ENCODE peak calls at places on chromosome 20, in seven cellular contexts. R, Q, W, F, H, N and S are unnamed samples. For H3K4me1, the result is how much of the 10 kb centered on the place peaks cover.

GRCh38 chr20:64109390-64109747 is 2.0 kb upstream of the NPBWR2 start:
- DNase-seq in W (no peak), H (no peak), Q (no peak), F (no peak), R (no peak), N (no peak), S (no peak)

GRCh38 chr20:50121858-50122271 is 8.9 kb upstream of the UBE2V1 start:
- DNase-seq in N (no peak), H (no peak), W (no peak), Q (no peak), F (peak), R (peak), S (peak)

GRCh38 chr20:45080867-45081616 is 19.9 kb downstream of the KCNS1 start:
- DNase-seq in N (peak), R (no peak), F (no peak), Q (no peak), H (no peak), W (peak), S (peak)

GRCh38 chr20:46995561-46996142 is 101.0 kb downstream of the EYA2 start:
- DNase-seq in R (no peak), Q (no peak), H (peak), W (no peak), F (peak), N (no peak), S (no peak)

GRCh38 chr20:40176442-40176841 is 512.6 kb downstream of the MAFB start:
- DNase-seq in R (no peak), N (no peak), W (no peak), Q (no peak), F (no peak), H (no peak), S (no peak)

GRCh38 chr20:62025394-62025793 is 40.3 kb downstream of the TAF4 start:
- DNase-seq in H (no peak), Q (no peak), W (peak), R (no peak), N (no peak), F (no peak), S (no peak)

GRCh38 chr20:37522258-37523011 is 1.4 kb downstream of the NNAT start:
- DNase-seq in N (peak), W (peak), R (peak), Q (peak), H (no peak), F (peak), S (peak)

GRCh38 chr20:47093567-47093966 is 198.9 kb downstream of the EYA2 start:
- DNase-seq in N (peak), W (no peak), R (no peak), H (no peak), F (no peak), Q (no peak), S (no peak)

GRCh38 chr20:3924304-3925112 is 35.3 kb downstream of the PANK2 start:
- DNase-seq in N (no peak), F (no peak), H (no peak), Q (no peak), R (no peak), W (no peak), S (no peak)

GRCh38 chr20:25177890-25178321 is 17.6 kb upstream of the ENTPD6 start:
- DNase-seq in F (no peak), R (no peak), W (no peak), Q (no peak), H (no peak), N (no peak), S (no peak)

DNA sequence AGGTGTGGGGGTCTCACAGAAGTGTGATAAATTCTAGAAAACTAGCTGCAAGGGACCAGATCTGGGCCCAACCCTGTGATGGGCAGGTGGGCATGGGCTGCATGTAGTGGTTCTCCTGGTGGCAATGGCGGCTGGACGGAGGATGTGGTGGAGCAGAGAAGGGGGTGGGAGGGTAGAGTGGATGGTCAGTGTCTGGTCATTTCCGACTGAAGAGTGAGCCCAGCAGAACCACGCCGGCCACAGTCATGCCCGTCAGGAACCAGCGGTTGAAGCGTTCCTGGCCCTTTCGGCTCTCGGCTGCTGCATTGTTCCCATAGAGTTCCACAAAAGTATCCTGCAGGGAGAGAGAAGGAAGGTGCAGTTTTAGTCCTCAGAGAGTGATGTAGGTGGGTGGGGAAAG is 28.0 kb downstream of the COX4I2 start:
- DNase-seq in Q (no peak), W (no peak), R (no peak), F (no peak), H (no peak), N (no peak), S (no peak)
- H3K4me1 ChIP-seq in Q (under half), W (half or more), R (under half), F (under half), H (under half), N (under half), S (under half)

DNA sequence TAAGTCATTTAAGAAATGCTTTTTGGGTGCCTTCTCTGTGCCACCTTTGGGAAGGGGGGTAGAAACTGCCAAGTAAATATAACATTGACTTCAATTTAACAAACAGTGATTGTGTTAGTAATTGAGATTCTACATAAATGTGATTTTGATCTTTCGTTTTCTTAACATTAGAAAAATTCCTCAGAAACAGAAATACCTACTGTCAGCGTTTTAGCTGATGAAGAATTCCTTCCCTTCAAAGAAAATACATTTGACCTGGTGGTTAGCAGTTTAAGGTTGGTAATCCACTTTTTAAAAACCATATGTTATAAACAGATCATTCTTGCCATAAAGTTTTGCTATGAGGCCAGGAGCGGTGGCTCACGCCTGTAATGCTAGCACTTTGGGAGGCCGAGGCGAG is 9.8 kb downstream of the NDUFAF5 start:
- DNase-seq in W (no peak), N (no peak), F (no peak), Q (no peak), H (no peak), R (no peak), S (no peak)
- H4K8ac ChIP-seq in W (no peak), N (no peak), F (no peak), Q (no peak), H (no peak), R (no peak), S (no peak)

GRCh38 chr20:2387580-2387979 is 6.9 kb downstream of the TGM6 start:
- DNase-seq in Q (no peak), F (no peak), H (no peak), W (no peak), R (no peak), N (no peak), S (no peak)

GRCh38 chr20:2386516-2387179 is 5.9 kb downstream of the TGM6 start:
- DNase-seq in N (no peak), W (peak), R (no peak), H (no peak), F (peak), Q (no peak), S (peak)

GRCh38 chr20:2385026-2385425 is 4.3 kb downstream of the TGM6 start:
- DNase-seq in R (no peak), Q (no peak), H (no peak), N (no peak), W (no peak), F (peak), S (no peak)

GRCh38 chr20:2385496-2385895 is 4.8 kb downstream of the TGM6 start:
- DNase-seq in Q (no peak), H (no peak), R (no peak), N (no peak), W (no peak), F (peak), S (no peak)

DNA sequence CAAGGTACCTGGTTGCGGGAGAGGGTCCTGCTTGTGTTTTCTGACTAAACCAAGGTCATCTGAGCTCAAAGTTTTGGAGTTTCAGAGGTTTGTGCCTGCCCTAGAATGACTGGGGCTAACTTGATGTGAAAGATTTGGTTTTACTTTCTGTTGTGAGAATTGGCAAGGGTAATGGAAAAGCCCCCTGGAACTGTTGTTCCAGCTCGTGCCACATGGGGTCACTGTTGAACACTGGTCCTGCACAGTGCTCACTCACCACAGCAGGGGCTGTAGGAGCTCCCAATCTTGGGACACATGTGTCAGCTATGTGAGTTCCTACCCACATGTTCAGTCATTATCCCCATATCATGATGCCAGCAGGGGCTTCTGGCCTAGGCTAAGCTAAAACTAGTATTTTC is 6.5 kb downstream of the TGM6 start:
- DNase-seq in R (peak), F (peak), W (peak), Q (peak), H (peak), N (peak), S (peak)
- H3K9ac ChIP-seq in R (no peak), F (no peak), W (no peak), Q (no peak), H (no peak), N (no peak), S (no peak)

GRCh38 chr20:38599410-38599882 is 2.2 kb upstream of the ARHGAP40 start:
- DNase-seq in Q (no peak), R (no peak), N (peak), H (no peak), F (peak), W (no peak), S (no peak)
- H3K4me1 ChIP-seq in Q (under half), R (under half), N (under half), H (under half), F (under half), W (under half), S (under half)

DNA sequence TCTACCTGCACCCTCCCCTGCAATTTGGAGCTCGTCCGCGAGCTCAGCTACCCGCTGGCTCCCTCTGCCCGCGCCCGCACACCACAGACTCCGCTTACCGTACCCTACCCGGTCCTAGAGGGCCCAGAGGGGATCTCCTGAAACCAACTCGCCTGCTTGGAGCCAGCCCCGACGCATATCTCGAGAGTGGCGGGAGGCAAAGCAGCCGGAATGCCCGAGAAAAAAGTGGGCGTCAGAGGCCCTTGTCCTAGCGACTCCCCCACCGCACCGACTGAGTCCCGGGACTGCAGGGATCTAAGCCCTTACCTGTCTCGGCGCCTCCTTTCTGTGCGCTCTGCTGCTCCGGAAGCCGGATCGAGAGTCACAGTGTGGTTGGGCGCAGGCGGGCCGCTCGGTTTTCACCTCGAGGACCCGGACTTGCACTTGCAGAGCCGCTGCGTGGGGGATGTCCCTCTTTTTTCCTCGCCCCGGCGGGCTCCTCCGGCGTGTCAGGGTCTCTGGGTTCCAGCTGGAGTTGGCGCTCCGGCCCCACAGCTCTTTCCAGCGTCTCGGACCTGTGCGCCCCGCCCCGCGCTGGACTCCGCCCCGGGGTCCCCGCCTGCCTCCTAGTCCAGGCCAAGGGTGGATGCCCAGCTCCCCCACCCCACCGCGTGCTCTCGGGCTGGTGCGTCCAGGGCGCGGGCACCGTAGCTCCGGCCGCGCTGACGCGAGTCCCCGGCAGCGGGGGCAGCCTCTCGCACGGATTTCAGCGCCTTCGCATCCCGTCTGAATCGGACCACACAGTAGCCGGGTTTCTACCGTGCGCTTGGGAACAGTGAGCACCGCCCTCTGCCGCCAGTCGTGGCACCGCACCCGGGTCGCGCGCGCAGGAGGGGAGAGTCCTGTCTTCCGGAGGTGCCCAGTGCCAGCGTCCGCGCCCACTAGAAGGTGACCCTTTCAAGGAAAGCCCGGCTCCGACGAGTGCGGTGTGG is at the start of gene PROKR2:
- DNase-seq in F (peak), R (peak), W (peak), N (no peak), Q (peak), H (peak), S (no peak)
- H4K8ac ChIP-seq in F (no peak), R (no peak), W (no peak), N (no peak), Q (peak), H (no peak), S (no peak)

GRCh38 chr20:22920898-22921297 is 114.2 kb upstream of the SSTR4 start:
- DNase-seq in H (no peak), W (peak), R (no peak), N (peak), Q (no peak), F (no peak), S (no peak)
- H3K9ac ChIP-seq in H (no peak), W (no peak), R (no peak), N (no peak), Q (no peak), F (no peak), S (no peak)